ENCODE peak calls at places on chromosomes 13 and 19, in ten cellular contexts. J, F, Q, A, T, O, V, L, I and U are unnamed samples.

GRCh38 chr19:45780448-45781281 is 1.6 kb downstream of the DMPK start:
- DNase-seq in J (no peak), F (no peak), Q (no peak), A (no peak), T (no peak), O (no peak), V (no peak), L (no peak), I (peak), U (no peak)

GRCh38 chr13:43543331-43543730 is 243.4 kb downstream of the ENOX1 start:
- DNase-seq in J (no peak), F (no peak), Q (no peak), A (no peak), T (no peak), O (no peak), V (peak), L (no peak), I (no peak), U (no peak)

GRCh38 chr13:100875392-100876043 is 200.9 kb upstream of the TMTC4 start:
- DNase-seq in J (no peak), F (no peak), Q (no peak), A (peak), T (no peak), O (no peak), V (peak), L (no peak), I (no peak), U (no peak)

GRCh38 chr19:8209965-8210659 is 942 bp downstream of the CERS4 start:
- DNase-seq in J (no peak), F (no peak), Q (peak), A (no peak), T (no peak), O (no peak), V (no peak), L (no peak), I (no peak), U (no peak)

GRCh38 chr19:39045506-39045905 is 13.2 kb upstream of the FBXO27 start:
- DNase-seq in J (no peak), F (no peak), Q (no peak), A (no peak), T (no peak), O (no peak), V (no peak), L (no peak), I (no peak), U (no peak)

GRCh38 chr13:61187471-61187870 is 228.2 kb downstream of the PCDH20 start:
- DNase-seq in J (no peak), F (no peak), Q (no peak), A (no peak), T (no peak), O (no peak), V (peak), L (no peak), I (no peak), U (no peak)

GRCh38 chr13:64770743-64771142 is 2459.4 kb downstream of the PCDH9 start:
- DNase-seq in J (no peak), F (no peak), Q (no peak), A (no peak), T (no peak), O (no peak), V (no peak), L (no peak), I (no peak), U (no peak)

GRCh38 chr19:8311461-8312260 is 3.5 kb upstream of the CD320 start:
- DNase-seq in J (no peak), F (no peak), Q (no peak), A (no peak), T (no peak), O (peak), V (peak), L (peak), I (peak), U (peak)

GRCh38 chr13:112342841-112343361 is 33.3 kb upstream of the SPACA7 start:
- DNase-seq in J (no peak), F (no peak), Q (no peak), A (no peak), T (no peak), O (no peak), V (no peak), L (no peak), I (no peak), U (no peak)

GRCh38 chr13:80204642-80205041 is 136.3 kb downstream of the SPRY2 start:
- DNase-seq in J (no peak), F (no peak), Q (no peak), A (no peak), T (no peak), O (no peak), V (peak), L (no peak), I (no peak), U (no peak)

GRCh38 chr13:94198666-94199065 is 280.8 kb downstream of the DCT start:
- DNase-seq in J (no peak), F (no peak), Q (no peak), A (no peak), T (no peak), O (no peak), V (no peak), L (no peak), I (no peak), U (no peak)

GRCh38 chr19:3178377-3178972 is at the start of gene S1PR4:
- DNase-seq in J (no peak), F (no peak), Q (peak), A (no peak), T (no peak), O (peak), V (no peak), L (no peak), I (no peak), U (no peak)

GRCh38 chr19:55486971-55487883 is 1.0 kb upstream of the SSC5D start:
- DNase-seq in J (no peak), F (no peak), Q (no peak), A (peak), T (peak), O (no peak), V (peak), L (peak), I (peak), U (peak)
- H3K27ac ChIP-seq in J (peak), F (peak), Q (no peak), A (peak), T (peak), O (peak), V (peak), L (peak), I (peak), U (peak)

GRCh38 chr19:35089554-35089953 is 26.1 kb upstream of the FXYD3 start:
- DNase-seq in J (no peak), F (no peak), Q (no peak), A (no peak), T (no peak), O (no peak), V (no peak), L (no peak), I (no peak), U (no peak)

GRCh38 chr19:35093430-35093829 is 22.2 kb upstream of the FXYD3 start:
- DNase-seq in J (no peak), F (no peak), Q (no peak), A (no peak), T (no peak), O (no peak), V (no peak), L (no peak), I (no peak), U (no peak)

GRCh38 chr19:35090160-35090794 is 25.3 kb upstream of the FXYD3 start:
- DNase-seq in J (peak), F (no peak), Q (peak), A (no peak), T (peak), O (no peak), V (peak), L (no peak), I (peak), U (no peak)

GRCh38 chr19:35088514-35088913 is 27.1 kb upstream of the FXYD3 start:
- DNase-seq in J (no peak), F (no peak), Q (no peak), A (peak), T (no peak), O (no peak), V (peak), L (no peak), I (no peak), U (no peak)

GRCh38 chr19:35090795-35091214 is 24.8 kb upstream of the FXYD3 start:
- DNase-seq in J (no peak), F (no peak), Q (no peak), A (no peak), T (no peak), O (no peak), V (no peak), L (no peak), I (no peak), U (no peak)
- TF ChIP-seq CTCF in J (no peak), F (no peak), Q (peak), A (no peak), T (no peak), O (no peak), V (no peak), L (no peak), I (no peak), U (peak)

GRCh38 chr13:59982631-59983382 is 180.9 kb downstream of the DIAPH3 start:
- DNase-seq in J (no peak), F (no peak), Q (no peak), A (no peak), T (no peak), O (no peak), V (no peak), L (no peak), I (no peak), U (no peak)

GRCh38 chr13:59978862-59979261 is 184.9 kb downstream of the DIAPH3 start:
- DNase-seq in J (no peak), F (no peak), Q (no peak), A (no peak), T (no peak), O (no peak), V (no peak), L (no peak), I (no peak), U (no peak)

GRCh38 chr13:59979589-59979988 is 184.1 kb downstream of the DIAPH3 start:
- DNase-seq in J (no peak), F (no peak), Q (no peak), A (no peak), T (no peak), O (no peak), V (no peak), L (no peak), I (no peak), U (no peak)

GRCh38 chr13:59975807-59976445 is 187.8 kb downstream of the DIAPH3 start:
- DNase-seq in J (no peak), F (no peak), Q (no peak), A (no peak), T (no peak), O (no peak), V (no peak), L (no peak), I (no peak), U (no peak)

DNA sequence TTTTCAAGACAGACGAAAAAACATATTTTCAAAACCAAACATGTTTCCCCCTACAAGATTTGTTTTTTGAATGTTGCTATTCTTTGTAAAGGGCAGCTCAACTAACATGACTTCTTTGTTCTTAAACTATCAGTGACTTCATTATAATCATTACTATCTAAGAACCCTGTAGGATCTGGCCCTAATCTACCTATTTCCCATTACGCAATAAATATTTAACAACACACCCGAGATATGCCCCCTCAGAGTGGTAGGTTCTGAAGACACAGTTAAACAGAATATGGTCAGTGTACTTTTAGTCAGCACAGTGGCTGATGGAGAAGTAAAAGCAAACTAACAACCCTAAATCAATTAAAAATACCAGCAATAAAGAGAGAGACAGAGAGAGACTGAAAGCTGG is 186.9 kb downstream of the DIAPH3 start:
- DNase-seq in J (no peak), F (no peak), Q (no peak), A (no peak), T (no peak), O (no peak), V (no peak), L (no peak), I (no peak), U (no peak)
- H3K27ac ChIP-seq in J (no peak), F (no peak), Q (no peak), A (no peak), T (no peak), O (no peak), V (no peak), L (no peak), I (no peak), U (no peak)

GRCh38 chr19:36489139-36489919 is at the start of gene ZNF566:
- DNase-seq in J (peak), F (peak), Q (peak), A (peak), T (peak), O (peak), V (peak), L (peak), I (peak), U (peak)
- TF ChIP-seq CTCF in J (no peak), F (no peak), Q (no peak), A (peak), T (no peak), O (no peak), V (no peak), L (no peak), I (no peak), U (no peak)